ENCODE peak calls at places on chromosomes 7 and 10, in ten cellular contexts. A, N, U, H, X, I, F, S, M and L are unnamed samples.

GRCh38 chr7:1675036-1675671 is 5.1 kb downstream of the ELFN1 start:
- DNase-seq in I (no peak), S (no peak), H (no peak), U (no peak), A (peak; percentile 40), X (no peak), F (peak; percentile 25), N (no peak), M (peak; percentile 35), L (no peak)

GRCh38 chr7:152956006-152956405 is 196.5 kb downstream of the ACTR3B start:
- DNase-seq in X (no peak), S (no peak), N (no peak), M (no peak), I (no peak), A (no peak), F (peak; percentile 52), H (no peak), U (no peak), L (no peak)

GRCh38 chr7:138316421-138317043 is 143.5 kb upstream of the TRIM24 start:
- DNase-seq in A (no peak), X (no peak), S (no peak), F (no peak), H (no peak), M (no peak), I (no peak), U (no peak), N (no peak), L (no peak)

GRCh38 chr10:97279121-97279815 is 13.2 kb downstream of the ARHGAP19 start:
- DNase-seq in H (no peak), I (no peak), N (peak; percentile 15), M (no peak), S (peak; percentile 42), U (no peak), X (no peak), F (no peak), A (no peak), L (no peak)

GRCh38 chr7:2812831-2813230 is 31.3 kb downstream of the GNA12 start:
- DNase-seq in A (no peak), I (no peak), S (no peak), H (no peak), M (peak; percentile 27), N (no peak), U (no peak), F (no peak), X (no peak), L (no peak)

GRCh38 chr7:43647772-43648643 is 65.1 kb downstream of the STK17A start:
- DNase-seq in H (peak; percentile 68), F (no peak), S (peak; percentile 100), N (peak; percentile 97), M (peak; percentile 85), I (peak; percentile 98), A (peak; percentile 91), X (peak; percentile 43), U (no peak), L (no peak)

GRCh38 chr7:30594540-30595460 is at the start of gene GARS1:
- DNase-seq in U (peak; percentile 81), X (peak; percentile 91), N (peak; percentile 90), A (peak; percentile 87), H (peak; percentile 91), F (peak; percentile 87), S (peak; percentile 92), M (peak; percentile 94), I (peak; percentile 90), L (peak; percentile 93)

GRCh38 chr7:148105853-148106252 is 484.7 kb upstream of the C7orf33 start:
- DNase-seq in X (no peak), H (no peak), I (no peak), F (no peak), M (no peak), N (no peak), S (no peak), A (no peak), U (no peak), L (no peak)

GRCh38 chr7:136964347-136964746 is 95.9 kb downstream of the CHRM2 start:
- DNase-seq in X (no peak), A (no peak), N (no peak), S (no peak), I (peak; percentile 2), H (no peak), M (no peak), F (no peak), U (no peak), L (no peak)

GRCh38 chr10:103890194-103890658 is 27.8 kb downstream of the STN1 start:
- DNase-seq in U (no peak), M (no peak), I (peak; percentile 24), X (no peak), S (peak; percentile 8), H (no peak), N (peak; percentile 82), A (no peak), F (no peak), L (no peak)

GRCh38 chr7:108246227-108246837 is 116.2 kb upstream of the LAMB4 start:
- DNase-seq in S (peak; percentile 96), A (peak; percentile 77), F (no peak), N (peak; percentile 98), I (peak; percentile 91), X (no peak), M (peak; percentile 40), U (no peak), H (peak; percentile 75), L (no peak)

GRCh38 chr10:24465899-24466615 is 257.1 kb downstream of the KIAA1217 start:
- DNase-seq in A (peak; percentile 79), N (peak; percentile 97), F (no peak), M (no peak), X (no peak), H (peak; percentile 55), I (no peak), U (peak; percentile 10), S (peak; percentile 96), L (peak; percentile 63)

GRCh38 chr10:63675171-63675570 is 154.0 kb downstream of the REEP3 start:
- DNase-seq in M (no peak), S (peak; percentile 62), X (no peak), F (no peak), H (no peak), I (no peak), A (no peak), N (no peak), U (no peak), L (peak; percentile 28)

GRCh38 chr10:104337527-104337984 is 709 bp downstream of the ITPRIP start:
- DNase-seq in M (peak; percentile 80), U (no peak), X (no peak), F (peak; percentile 58), S (peak; percentile 37), H (no peak), I (peak; percentile 46), A (no peak), N (peak; percentile 45), L (peak; percentile 59)

GRCh38 chr7:85341121-85341520 is 154.3 kb upstream of the SEMA3D start:
- DNase-seq in F (no peak), U (no peak), I (no peak), X (no peak), H (no peak), M (no peak), N (peak; percentile 6), S (no peak), A (no peak), L (no peak)

GRCh38 chr7:7051221-7051877 is 131.0 kb upstream of the C1GALT1 start:
- DNase-seq in F (no peak), H (no peak), N (no peak), A (no peak), M (no peak), I (no peak), X (no peak), U (no peak), S (no peak), L (no peak)

GRCh38 chr10:115379064-115379463 is 285.9 kb downstream of the ATRNL1 start:
- DNase-seq in H (no peak), M (no peak), X (no peak), U (no peak), F (no peak), A (no peak), S (no peak), I (no peak), N (no peak), L (no peak)

GRCh38 chr7:140674899-140675701 is 2.4 kb downstream of the ADCK2 start:
- DNase-seq in X (no peak), U (no peak), H (peak; percentile 54), F (peak; percentile 48), I (peak; percentile 64), S (peak; percentile 57), N (no peak), A (no peak), M (no peak), L (peak; percentile 47)

GRCh38 chr10:110077436-110078120 is 69.8 kb downstream of the ADD3 start:
- DNase-seq in N (peak; percentile 52), A (no peak), F (no peak), X (no peak), U (no peak), I (no peak), H (no peak), S (no peak), M (no peak), L (no peak)
- H3K27ac ChIP-seq in N (peak overlapping the region; percentile 82), A (peak overlapping the region; percentile 47), F (no peak overlapping the region), X (peak overlapping the region; percentile 24), U (peak overlapping the region; percentile 48), I (peak overlapping the region; percentile 83), H (peak overlapping the region; percentile 73), S (peak overlapping the region; percentile 25), M (peak overlapping the region; percentile 44), L (peak overlapping the region; percentile 55)

GRCh38 chr7:50068850-50069551 is 24.0 kb downstream of the ZPBP start:
- DNase-seq in N (peak; percentile 75), A (no peak), F (peak; percentile 66), H (no peak), X (no peak), U (no peak), I (no peak), S (no peak), M (no peak), L (no peak)
- H3K27ac ChIP-seq in N (no peak overlapping the region), A (no peak overlapping the region), F (no peak overlapping the region), H (peak overlapping the region; percentile 60), X (no peak overlapping the region), U (peak overlapping the region; percentile 28), I (no peak overlapping the region), S (no peak overlapping the region), M (peak overlapping the region; percentile 45), L (no peak overlapping the region)

DNA sequence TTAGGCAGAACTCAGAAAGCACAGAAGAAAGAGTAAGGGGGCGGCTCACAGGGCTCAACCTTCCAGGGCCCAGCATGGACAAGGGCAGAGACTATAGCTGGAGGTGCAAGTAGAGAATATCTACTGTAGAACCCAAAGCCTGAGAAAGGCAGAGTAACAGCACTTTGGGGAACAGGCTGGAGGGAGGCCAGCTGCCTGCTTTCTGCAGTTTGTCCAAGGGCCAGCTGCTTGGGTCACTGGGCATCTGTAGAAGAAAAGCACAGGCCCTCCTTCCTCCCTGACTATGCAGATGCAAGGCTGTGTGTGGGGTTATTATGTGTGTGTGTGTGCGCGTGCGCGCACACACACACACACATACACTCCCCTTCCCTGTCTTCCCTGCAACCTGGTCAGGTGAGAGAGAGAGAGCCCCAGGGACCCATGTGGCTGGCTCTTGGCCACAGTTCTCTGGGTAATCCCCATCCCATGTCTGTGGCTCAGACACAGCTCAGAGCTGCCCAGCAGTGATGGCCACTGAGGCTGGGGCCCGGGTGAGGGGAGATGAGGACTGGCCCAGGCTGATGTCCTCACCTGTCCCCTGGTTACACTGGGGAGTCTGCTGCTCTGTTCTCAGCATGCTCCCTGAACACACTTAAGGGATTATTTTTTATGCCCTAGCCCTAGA is 9.0 kb downstream of the ADRA2A start:
- DNase-seq in A (no peak), M (no peak), S (no peak), N (no peak), U (no peak), I (no peak), F (no peak), H (no peak), X (no peak), L (peak; percentile 50)
- H3K27ac ChIP-seq in A (no peak overlapping the region), M (no peak overlapping the region), S (no peak overlapping the region), N (no peak overlapping the region), U (no peak overlapping the region), I (no peak overlapping the region), F (no peak overlapping the region), H (no peak overlapping the region), X (no peak overlapping the region), L (no peak overlapping the region)

GRCh38 chr7:158730383-158731055 is 25.9 kb upstream of the NCAPG2 start:
- DNase-seq in H (no peak), F (no peak), I (no peak), N (no peak), U (no peak), S (peak; percentile 19), M (no peak), A (no peak), X (no peak), L (no peak)
- H3K27ac ChIP-seq in H (peak overlapping the region; percentile 39), F (no peak overlapping the region), I (no peak overlapping the region), N (no peak overlapping the region), U (no peak overlapping the region), S (no peak overlapping the region), M (no peak overlapping the region), A (no peak overlapping the region), X (no peak overlapping the region), L (no peak overlapping the region)